ENCODE peak calls at places on chromosomes 11 and 22, in four cellular contexts. A is bronchial epithelial cell, D is cardiac fibroblast, P is ascending aorta. U is an unnamed sample.

GRCh38 chr11:89175796-89176195 is 1.9 kb upstream of the TYR start:
- DNase-seq in A (no peak), D (no peak), P (no peak), U (no peak)

GRCh38 chr11:102317099-102317767 is at the start of gene BIRC3:
- DNase-seq in D (peak), P (peak), A (peak), U (peak)

GRCh38 chr11:10107522-10107921 is 186.5 kb downstream of the SBF2 start:
- DNase-seq in A (no peak), P (no peak), D (no peak), U (no peak)

GRCh38 chr11:1290052-1291040 is 19.1 kb downstream of the TOLLIP start:
- DNase-seq in A (no peak), P (no peak), D (no peak), U (no peak)

GRCh38 chr11:12765428-12765827 is 91.2 kb downstream of the TEAD1 start:
- DNase-seq in A (no peak), P (no peak), D (no peak), U (no peak)

GRCh38 chr22:46622081-46622521 is 1.9 kb downstream of the GRAMD4 start:
- DNase-seq in A (peak), D (no peak), P (no peak), U (peak)

GRCh38 chr22:23894710-23895598 is 771 bp downstream of the MIF start:
- DNase-seq in A (peak), D (peak), P (no peak), U (peak)

GRCh38 chr22:50145741-50146439 is 24.6 kb upstream of the PANX2 start:
- DNase-seq in P (no peak), A (no peak), D (no peak), U (no peak)

GRCh38 chr22:39654959-39655579 is 84.5 kb downstream of the CACNA1I start:
- DNase-seq in P (no peak), A (no peak), D (no peak), U (no peak)

GRCh38 chr11:131370090-131370751 is at the start of gene NTM:
- DNase-seq in A (peak), D (peak), P (no peak), U (peak)

GRCh38 chr11:118870396-118871343 is 13.0 kb upstream of the CXCR5 start:
- DNase-seq in P (no peak), A (no peak), D (peak), U (no peak)
- TF ChIP-seq CTCF in P (peak), A (no peak), D (peak), U (no peak)

GRCh38 chr11:47171856-47172255 is 4.8 kb downstream of the ARFGAP2 start:
- DNase-seq in P (no peak), D (no peak), A (no peak), U (no peak)
- H3K4me3 ChIP-seq in P (no peak), D (no peak), A (no peak), U (no peak)

DNA sequence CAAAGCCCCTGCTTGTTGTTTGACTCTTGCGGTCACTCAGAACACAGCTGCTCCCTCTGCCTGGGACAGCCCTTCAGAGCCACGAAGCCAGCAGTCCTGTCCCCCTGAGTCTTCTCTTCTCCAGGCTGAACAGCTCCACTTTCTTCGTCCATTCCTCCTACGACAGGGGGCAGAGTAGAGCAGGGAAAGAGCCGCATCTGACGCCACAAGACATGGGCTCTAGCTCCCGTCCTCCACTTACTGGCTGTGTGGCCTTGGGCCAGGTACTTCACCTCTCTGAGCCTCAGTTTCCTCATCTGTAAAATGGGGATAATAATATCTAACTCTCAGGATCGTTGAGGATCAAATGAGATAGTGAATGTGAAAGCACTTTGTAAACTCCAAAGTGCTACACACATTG is 29.9 kb downstream of the CHRDL2 start:
- DNase-seq in A (no peak), D (peak), P (no peak), U (no peak)
- TF ChIP-seq CTCF in A (peak), D (peak), P (no peak), U (no peak)

GRCh38 chr11:96188625-96189006 is 154.4 kb downstream of the MAML2 start:
- DNase-seq in D (peak), A (no peak), P (no peak), U (peak)

GRCh38 chr11:96185220-96185768 is 157.7 kb downstream of the MAML2 start:
- DNase-seq in D (no peak), A (no peak), P (no peak), U (no peak)

GRCh38 chr11:96189351-96189750 is 153.6 kb downstream of the MAML2 start:
- DNase-seq in D (no peak), P (no peak), A (no peak), U (no peak)

GRCh38 chr11:96187779-96188624 is 155.0 kb downstream of the MAML2 start:
- DNase-seq in A (peak), P (no peak), D (peak), U (peak)

GRCh38 chr11:96186806-96187205 is 156.2 kb downstream of the MAML2 start:
- DNase-seq in D (no peak), P (no peak), A (peak), U (peak)
- H3K4me3 ChIP-seq in D (no peak), P (no peak), A (no peak), U (no peak)

GRCh38 chr11:133821776-133822175 is 23.5 kb downstream of the SPATA19 start:
- DNase-seq in D (peak), A (peak), P (no peak), U (no peak)
- TF ChIP-seq CTCF in D (no peak), A (peak), P (peak), U (peak)

DNA sequence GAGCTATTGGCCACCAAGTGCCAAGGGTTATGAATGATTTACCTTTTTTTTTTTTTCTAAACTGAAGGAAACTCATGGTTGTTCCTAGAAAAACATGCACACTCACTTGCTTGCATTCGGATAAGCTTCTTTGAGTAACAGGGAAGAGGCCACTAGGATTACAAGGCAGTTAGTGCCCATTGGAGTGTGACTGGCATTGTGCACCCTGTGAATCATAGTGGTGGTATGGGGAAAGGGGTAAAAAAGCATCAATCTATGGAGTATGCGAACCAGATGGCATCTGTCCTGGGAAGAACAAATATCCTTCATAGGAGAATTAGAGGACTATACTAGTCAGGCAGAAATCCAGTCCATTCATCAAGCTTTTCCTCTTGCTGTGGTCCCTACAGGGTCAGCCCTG is 24.2 kb downstream of the CD44 start:
- DNase-seq in P (no peak), A (peak), D (no peak), U (no peak)
- H3K4me3 ChIP-seq in P (no peak), A (no peak), D (no peak), U (no peak)

GRCh38 chr11:32280339-32280738 is 155.0 kb downstream of the WT1 start:
- DNase-seq in A (no peak), P (no peak), D (no peak), U (no peak)

DNA sequence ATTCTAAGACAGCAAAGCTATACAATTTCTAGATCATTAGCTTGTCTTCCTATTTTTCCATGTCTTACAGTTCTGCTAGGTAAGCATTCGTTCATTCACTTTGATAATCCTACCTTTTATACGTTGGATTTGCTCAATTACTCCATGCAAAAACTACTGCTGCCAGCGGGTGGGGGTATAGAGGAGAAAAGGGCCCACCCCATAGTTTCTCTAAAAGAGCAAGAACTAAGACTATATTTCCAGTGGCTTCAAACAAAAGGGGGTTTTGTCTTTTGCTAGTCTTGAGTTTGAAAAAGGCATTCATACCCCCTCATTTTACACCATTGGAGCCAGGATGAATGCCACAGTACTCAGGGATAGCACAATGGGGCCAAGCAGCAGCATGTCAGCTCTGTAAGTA is 155.7 kb downstream of the WT1 start:
- DNase-seq in D (no peak), P (no peak), A (no peak), U (no peak)
- TF ChIP-seq CTCF in D (peak), P (no peak), A (no peak), U (no peak)

U was measured in epithelial cell of esophagus.